ENCODE peak calls at places on chromosomes 4 and X, in nine cellular contexts. S is NCI-H345, A is amniotic stem cell, T is D341Med, E is BJ, Q is gastrocnemius medialis, O is mucosa of descending colon, G is omental fat pad, P is DMS 273 treated with DMSO at 0.1 percent for 48 hours. B is an unnamed sample.

GRCh38 chrX:41313419-41313818 is 20.5 kb upstream of the DDX3X start:
- DNase-seq in S (no peak), A (peak; percentile 43), T (no peak), E (no peak), Q (peak; percentile 19), O (no peak), G (no peak), P (no peak), B (no peak)

GRCh38 chr4:52407545-52407944 is 251.6 kb downstream of the USP46 start:
- DNase-seq in S (no peak), A (no peak), T (no peak), E (no peak), Q (no peak), O (no peak), G (no peak), P (no peak), B (no peak)

GRCh38 chr4:22434895-22435294 is 81.0 kb downstream of the ADGRA3 start:
- DNase-seq in S (no peak), A (no peak), T (peak; percentile 74), E (no peak), Q (peak; percentile 26), O (no peak), G (no peak), P (no peak), B (peak; percentile 35)

GRCh38 chr4:166324321-166324720 is 451.3 kb downstream of the TLL1 start:
- DNase-seq in S (peak; percentile 12), A (no peak), T (peak; percentile 43), E (no peak), Q (no peak), O (peak; percentile 37), G (no peak), P (no peak), B (no peak)

GRCh38 chr4:17781831-17782287 is 438 bp upstream of the FAM184B start:
- DNase-seq in S (no peak), A (no peak), T (no peak), E (no peak), Q (no peak), O (no peak), G (no peak), P (no peak), B (no peak)

GRCh38 chr4:850323-850945 is 24.5 kb upstream of the CPLX1 start:
- DNase-seq in S (no peak), A (no peak), T (no peak), E (no peak), Q (no peak), O (no peak), G (no peak), P (no peak), B (peak; percentile 22)

GRCh38 chrX:121457096-121457495 is 409.7 kb downstream of the GLUD2 start:
- DNase-seq in S (no peak), A (no peak), T (no peak), E (no peak), Q (no peak), O (no peak), G (no peak), P (no peak), B (no peak)

GRCh38 chrX:71671043-71671829 is 3.9 kb downstream of the LOC101059915 start:
- DNase-seq in S (no peak), A (no peak), T (no peak), E (no peak), Q (no peak), O (no peak), G (no peak), P (no peak), B (no peak)

GRCh38 chr4:162485486-162485885 is 321.7 kb upstream of the FSTL5 start:
- DNase-seq in S (no peak), A (no peak), T (no peak), E (no peak), Q (no peak), O (no peak), G (no peak), P (no peak), B (no peak)

GRCh38 chrX:123450217-123450616 is 266.1 kb downstream of the GRIA3 start:
- DNase-seq in S (no peak), A (no peak), T (peak; percentile 9), E (no peak), Q (no peak), O (no peak), G (no peak), P (no peak), B (no peak)

GRCh38 chrX:3532571-3532970 is 180.9 kb downstream of the PRKX start:
- DNase-seq in S (no peak), A (no peak), T (no peak), E (no peak), Q (no peak), O (no peak), G (no peak), P (no peak), B (no peak)

GRCh38 chr4:112766422-112766821 is 129.5 kb downstream of the LARP7 start:
- DNase-seq in S (peak; percentile 0), A (no peak), T (peak; percentile 50), E (no peak), Q (no peak), O (no peak), G (no peak), P (no peak), B (no peak)

GRCh38 chr4:4901877-4902276 is 42.4 kb downstream of the MSX1 start:
- DNase-seq in S (no peak), A (no peak), T (no peak), E (no peak), Q (no peak), O (no peak), G (no peak), P (no peak), B (no peak)

GRCh38 chr4:129146639-129147038 is 50.7 kb downstream of the C4orf33 start:
- DNase-seq in S (no peak), A (no peak), T (no peak), E (no peak), Q (no peak), O (no peak), G (no peak), P (no peak), B (no peak)

GRCh38 chr4:125368684-125369083 is 53.9 kb downstream of the FAT4 start:
- DNase-seq in S (no peak), A (peak; percentile 55), T (no peak), E (peak; percentile 38), Q (no peak), O (no peak), G (no peak), P (no peak), B (no peak)

GRCh38 chr4:181952478-181952877 is 290.7 kb upstream of the TENM3 start:
- DNase-seq in S (no peak), A (peak; percentile 35), T (no peak), E (peak; percentile 49), Q (no peak), O (peak; percentile 23), G (no peak), P (no peak), B (no peak)

GRCh38 chrX:135505356-135505755 is 15.1 kb upstream of the INTS6L start:
- DNase-seq in S (no peak), A (no peak), T (no peak), E (no peak), Q (no peak), O (no peak), G (no peak), P (no peak), B (no peak)

GRCh38 chr4:187183351-187183750 is 459.7 kb upstream of the FAT1 start:
- DNase-seq in S (no peak), A (no peak), T (no peak), E (no peak), Q (no peak), O (no peak), G (no peak), P (no peak), B (no peak)

GRCh38 chr4:164807611-164808010 is 53.7 kb downstream of the SMIM31 start:
- DNase-seq in S (no peak), A (no peak), T (no peak), E (no peak), Q (no peak), O (no peak), G (no peak), P (no peak), B (no peak)

GRCh38 chr4:115871596-115871995 is 758.2 kb upstream of the NDST4 start:
- DNase-seq in S (no peak), A (no peak), T (no peak), E (no peak), Q (no peak), O (no peak), G (no peak), P (no peak), B (no peak)

GRCh38 chrX:118350715-118351114 is 4.8 kb downstream of the WDR44 start:
- DNase-seq in S (no peak), A (no peak), T (no peak), E (no peak), Q (no peak), O (no peak), G (no peak), P (no peak), B (no peak)

GRCh38 chr4:153232768-153233167 is 28.5 kb downstream of the TRIM2 start:
- DNase-seq in S (no peak), A (no peak), T (peak; percentile 62), E (no peak), Q (no peak), O (peak; percentile 66), G (no peak), P (no peak), B (peak; percentile 48)

GRCh38 chr4:121936101-121936500 is 15.8 kb downstream of the TRPC3 start:
- DNase-seq in S (no peak), A (no peak), T (no peak), E (no peak), Q (no peak), O (no peak), G (no peak), P (no peak), B (no peak)

GRCh38 chrX:122154019-122154418 is 1030.1 kb upstream of the GRIA3 start:
- DNase-seq in S (no peak), A (no peak), T (no peak), E (no peak), Q (no peak), O (no peak), G (no peak), P (no peak), B (no peak)

GRCh38 chrX:148043456-148043855 is 62.3 kb downstream of the FMR1NB start:
- DNase-seq in S (no peak), A (no peak), T (no peak), E (no peak), Q (no peak), O (no peak), G (no peak), P (no peak), B (no peak)

GRCh38 chr4:88582493-88582892 is 9.8 kb upstream of the HERC3 start:
- DNase-seq in S (no peak), A (no peak), T (no peak), E (no peak), Q (no peak), O (no peak), G (no peak), P (no peak), B (no peak)

GRCh38 chrX:11591712-11592351 is 73.9 kb downstream of the ARHGAP6 start:
- DNase-seq in S (no peak), A (no peak), T (no peak), E (no peak), Q (no peak), O (no peak), G (no peak), P (no peak), B (no peak)